ENCODE peak calls at places on chromosome 10, in nine cellular contexts. One of them, this sample, is unnamed.

GRCh38 chr10:95121904-95122303 is 52.6 kb upstream of the CYP2C8 start:
- DNase-seq in HT-29: no peak
- DNase-seq in stimulated activated naive B cell treated with anti-CD40 and anti-IgM and Interleukin-4, amounts not matched to agents 10 μg/mL and 1 μg/mL and 100 μg/mL, for 72 hours: no peak
- DNase-seq in effector CD4-positive, alpha-beta T cell: no peak
- DNase-seq in stimulated activated CD8-positive, alpha-beta memory T cell treated with anti-CD3 and anti-CD28 coated beads, Interleukin-15, amount 100 ng/mL, for 1 hour: no peak
- DNase-seq in AG04449: no peak
- DNase-seq in stimulated activated naive CD8-positive, alpha-beta T cell treated with anti-CD3 and anti-CD28 coated beads, Interleukin-15, Interleukin-2, amounts not matched to agents 100 U/mL and 50 U/mL, for 24 hours: no peak
- DNase-seq in lower lobe of right lung: no peak
- DNase-seq in AG04450: peak
- DNase-seq in this sample: no peak

GRCh38 chr10:13820591-13821377 is 234.0 kb downstream of the PRPF18 start:
- DNase-seq in HT-29: no peak
- DNase-seq in stimulated activated naive B cell treated with anti-CD40 and anti-IgM and Interleukin-4, amounts not matched to agents 10 μg/mL and 1 μg/mL and 100 μg/mL, for 72 hours: no peak
- DNase-seq in effector CD4-positive, alpha-beta T cell: no peak
- DNase-seq in stimulated activated CD8-positive, alpha-beta memory T cell treated with anti-CD3 and anti-CD28 coated beads, Interleukin-15, amount 100 ng/mL, for 1 hour: no peak
- DNase-seq in AG04449: no peak
- DNase-seq in stimulated activated naive CD8-positive, alpha-beta T cell treated with anti-CD3 and anti-CD28 coated beads, Interleukin-15, Interleukin-2, amounts not matched to agents 100 U/mL and 50 U/mL, for 24 hours: no peak
- DNase-seq in lower lobe of right lung: no peak
- DNase-seq in AG04450: no peak
- DNase-seq in this sample: no peak

GRCh38 chr10:21517983-21518628 is 7.4 kb downstream of the SKIDA1 start:
- DNase-seq in HT-29: no peak
- DNase-seq in stimulated activated naive B cell treated with anti-CD40 and anti-IgM and Interleukin-4, amounts not matched to agents 10 μg/mL and 1 μg/mL and 100 μg/mL, for 72 hours: no peak
- DNase-seq in effector CD4-positive, alpha-beta T cell: no peak
- DNase-seq in stimulated activated CD8-positive, alpha-beta memory T cell treated with anti-CD3 and anti-CD28 coated beads, Interleukin-15, amount 100 ng/mL, for 1 hour: no peak
- DNase-seq in AG04449: no peak
- DNase-seq in stimulated activated naive CD8-positive, alpha-beta T cell treated with anti-CD3 and anti-CD28 coated beads, Interleukin-15, Interleukin-2, amounts not matched to agents 100 U/mL and 50 U/mL, for 24 hours: no peak
- DNase-seq in lower lobe of right lung: no peak
- DNase-seq in AG04450: no peak
- DNase-seq in this sample: no peak

GRCh38 chr10:101894266-101894665 is 50.7 kb upstream of the KCNIP2 start:
- DNase-seq in HT-29: no peak
- DNase-seq in stimulated activated naive B cell treated with anti-CD40 and anti-IgM and Interleukin-4, amounts not matched to agents 10 μg/mL and 1 μg/mL and 100 μg/mL, for 72 hours: no peak
- DNase-seq in effector CD4-positive, alpha-beta T cell: no peak
- DNase-seq in stimulated activated CD8-positive, alpha-beta memory T cell treated with anti-CD3 and anti-CD28 coated beads, Interleukin-15, amount 100 ng/mL, for 1 hour: no peak
- DNase-seq in AG04449: no peak
- DNase-seq in stimulated activated naive CD8-positive, alpha-beta T cell treated with anti-CD3 and anti-CD28 coated beads, Interleukin-15, Interleukin-2, amounts not matched to agents 100 U/mL and 50 U/mL, for 24 hours: no peak
- DNase-seq in lower lobe of right lung: no peak
- DNase-seq in AG04450: no peak
- DNase-seq in this sample: no peak

GRCh38 chr10:69466689-69467088 is 15.4 kb downstream of the TSPAN15 start:
- DNase-seq in HT-29: no peak
- DNase-seq in stimulated activated naive B cell treated with anti-CD40 and anti-IgM and Interleukin-4, amounts not matched to agents 10 μg/mL and 1 μg/mL and 100 μg/mL, for 72 hours: no peak
- DNase-seq in effector CD4-positive, alpha-beta T cell: no peak
- DNase-seq in stimulated activated CD8-positive, alpha-beta memory T cell treated with anti-CD3 and anti-CD28 coated beads, Interleukin-15, amount 100 ng/mL, for 1 hour: no peak
- DNase-seq in AG04449: no peak
- DNase-seq in stimulated activated naive CD8-positive, alpha-beta T cell treated with anti-CD3 and anti-CD28 coated beads, Interleukin-15, Interleukin-2, amounts not matched to agents 100 U/mL and 50 U/mL, for 24 hours: no peak
- DNase-seq in lower lobe of right lung: no peak
- DNase-seq in AG04450: no peak
- DNase-seq in this sample: no peak

GRCh38 chr10:28838908-28839307 is 161.6 kb downstream of the BAMBI start:
- DNase-seq in HT-29: no peak
- DNase-seq in stimulated activated naive B cell treated with anti-CD40 and anti-IgM and Interleukin-4, amounts not matched to agents 10 μg/mL and 1 μg/mL and 100 μg/mL, for 72 hours: no peak
- DNase-seq in effector CD4-positive, alpha-beta T cell: no peak
- DNase-seq in stimulated activated CD8-positive, alpha-beta memory T cell treated with anti-CD3 and anti-CD28 coated beads, Interleukin-15, amount 100 ng/mL, for 1 hour: no peak
- DNase-seq in AG04449: no peak
- DNase-seq in stimulated activated naive CD8-positive, alpha-beta T cell treated with anti-CD3 and anti-CD28 coated beads, Interleukin-15, Interleukin-2, amounts not matched to agents 100 U/mL and 50 U/mL, for 24 hours: no peak
- DNase-seq in lower lobe of right lung: no peak
- DNase-seq in AG04450: no peak
- DNase-seq in this sample: no peak

GRCh38 chr10:68184546-68184945 is 47.4 kb downstream of the ATOH7 start:
- DNase-seq in HT-29: no peak
- DNase-seq in stimulated activated naive B cell treated with anti-CD40 and anti-IgM and Interleukin-4, amounts not matched to agents 10 μg/mL and 1 μg/mL and 100 μg/mL, for 72 hours: no peak
- DNase-seq in effector CD4-positive, alpha-beta T cell: no peak
- DNase-seq in stimulated activated CD8-positive, alpha-beta memory T cell treated with anti-CD3 and anti-CD28 coated beads, Interleukin-15, amount 100 ng/mL, for 1 hour: no peak
- DNase-seq in AG04449: no peak
- DNase-seq in stimulated activated naive CD8-positive, alpha-beta T cell treated with anti-CD3 and anti-CD28 coated beads, Interleukin-15, Interleukin-2, amounts not matched to agents 100 U/mL and 50 U/mL, for 24 hours: no peak
- DNase-seq in lower lobe of right lung: no peak
- DNase-seq in AG04450: no peak
- DNase-seq in this sample: no peak

GRCh38 chr10:132502544-132503300 is 34.9 kb upstream of the INPP5A start:
- DNase-seq in HT-29: no peak
- DNase-seq in stimulated activated naive B cell treated with anti-CD40 and anti-IgM and Interleukin-4, amounts not matched to agents 10 μg/mL and 1 μg/mL and 100 μg/mL, for 72 hours: no peak
- DNase-seq in effector CD4-positive, alpha-beta T cell: no peak
- DNase-seq in stimulated activated CD8-positive, alpha-beta memory T cell treated with anti-CD3 and anti-CD28 coated beads, Interleukin-15, amount 100 ng/mL, for 1 hour: no peak
- DNase-seq in AG04449: no peak
- DNase-seq in stimulated activated naive CD8-positive, alpha-beta T cell treated with anti-CD3 and anti-CD28 coated beads, Interleukin-15, Interleukin-2, amounts not matched to agents 100 U/mL and 50 U/mL, for 24 hours: no peak
- DNase-seq in lower lobe of right lung: peak
- DNase-seq in AG04450: no peak
- DNase-seq in this sample: no peak

GRCh38 chr10:2589226-2589625 is 478.1 kb upstream of the PFKP start:
- DNase-seq in HT-29: no peak
- DNase-seq in stimulated activated naive B cell treated with anti-CD40 and anti-IgM and Interleukin-4, amounts not matched to agents 10 μg/mL and 1 μg/mL and 100 μg/mL, for 72 hours: no peak
- DNase-seq in effector CD4-positive, alpha-beta T cell: no peak
- DNase-seq in stimulated activated CD8-positive, alpha-beta memory T cell treated with anti-CD3 and anti-CD28 coated beads, Interleukin-15, amount 100 ng/mL, for 1 hour: no peak
- DNase-seq in AG04449: no peak
- DNase-seq in stimulated activated naive CD8-positive, alpha-beta T cell treated with anti-CD3 and anti-CD28 coated beads, Interleukin-15, Interleukin-2, amounts not matched to agents 100 U/mL and 50 U/mL, for 24 hours: no peak
- DNase-seq in lower lobe of right lung: no peak
- DNase-seq in AG04450: no peak
- DNase-seq in this sample: no peak

GRCh38 chr10:17713133-17713532 is 38.9 kb upstream of the TMEM236 start:
- DNase-seq in HT-29: no peak
- DNase-seq in stimulated activated naive B cell treated with anti-CD40 and anti-IgM and Interleukin-4, amounts not matched to agents 10 μg/mL and 1 μg/mL and 100 μg/mL, for 72 hours: no peak
- DNase-seq in effector CD4-positive, alpha-beta T cell: no peak
- DNase-seq in stimulated activated CD8-positive, alpha-beta memory T cell treated with anti-CD3 and anti-CD28 coated beads, Interleukin-15, amount 100 ng/mL, for 1 hour: no peak
- DNase-seq in AG04449: no peak
- DNase-seq in stimulated activated naive CD8-positive, alpha-beta T cell treated with anti-CD3 and anti-CD28 coated beads, Interleukin-15, Interleukin-2, amounts not matched to agents 100 U/mL and 50 U/mL, for 24 hours: no peak
- DNase-seq in lower lobe of right lung: no peak
- DNase-seq in AG04450: no peak
- DNase-seq in this sample: peak

GRCh38 chr10:19817251-19818046 is 1.2 kb downstream of the PLXDC2 start:
- DNase-seq in HT-29: peak
- DNase-seq in stimulated activated naive B cell treated with anti-CD40 and anti-IgM and Interleukin-4, amounts not matched to agents 10 μg/mL and 1 μg/mL and 100 μg/mL, for 72 hours: no peak
- DNase-seq in effector CD4-positive, alpha-beta T cell: no peak
- DNase-seq in stimulated activated CD8-positive, alpha-beta memory T cell treated with anti-CD3 and anti-CD28 coated beads, Interleukin-15, amount 100 ng/mL, for 1 hour: no peak
- DNase-seq in AG04449: no peak
- DNase-seq in stimulated activated naive CD8-positive, alpha-beta T cell treated with anti-CD3 and anti-CD28 coated beads, Interleukin-15, Interleukin-2, amounts not matched to agents 100 U/mL and 50 U/mL, for 24 hours: no peak
- DNase-seq in lower lobe of right lung: peak
- DNase-seq in AG04450: no peak
- DNase-seq in this sample: no peak

GRCh38 chr10:77563638-77564270 is 73.9 kb downstream of the KCNMA1 start:
- DNase-seq in HT-29: peak
- DNase-seq in stimulated activated naive B cell treated with anti-CD40 and anti-IgM and Interleukin-4, amounts not matched to agents 10 μg/mL and 1 μg/mL and 100 μg/mL, for 72 hours: no peak
- DNase-seq in effector CD4-positive, alpha-beta T cell: no peak
- DNase-seq in stimulated activated CD8-positive, alpha-beta memory T cell treated with anti-CD3 and anti-CD28 coated beads, Interleukin-15, amount 100 ng/mL, for 1 hour: no peak
- DNase-seq in AG04449: no peak
- DNase-seq in stimulated activated naive CD8-positive, alpha-beta T cell treated with anti-CD3 and anti-CD28 coated beads, Interleukin-15, Interleukin-2, amounts not matched to agents 100 U/mL and 50 U/mL, for 24 hours: no peak
- DNase-seq in lower lobe of right lung: no peak
- DNase-seq in AG04450: no peak
- DNase-seq in this sample: no peak

GRCh38 chr10:101043356-101043707 is 12.3 kb downstream of the SFXN3 start:
- DNase-seq in HT-29: no peak
- DNase-seq in stimulated activated naive B cell treated with anti-CD40 and anti-IgM and Interleukin-4, amounts not matched to agents 10 μg/mL and 1 μg/mL and 100 μg/mL, for 72 hours: no peak
- DNase-seq in effector CD4-positive, alpha-beta T cell: no peak
- DNase-seq in stimulated activated CD8-positive, alpha-beta memory T cell treated with anti-CD3 and anti-CD28 coated beads, Interleukin-15, amount 100 ng/mL, for 1 hour: no peak
- DNase-seq in AG04449: no peak
- DNase-seq in stimulated activated naive CD8-positive, alpha-beta T cell treated with anti-CD3 and anti-CD28 coated beads, Interleukin-15, Interleukin-2, amounts not matched to agents 100 U/mL and 50 U/mL, for 24 hours: no peak
- DNase-seq in lower lobe of right lung: no peak
- DNase-seq in AG04450: no peak
- DNase-seq in this sample: no peak

GRCh38 chr10:132996603-132997343 is 54.4 kb upstream of the CFAP46 start:
- DNase-seq in HT-29: no peak
- DNase-seq in stimulated activated naive B cell treated with anti-CD40 and anti-IgM and Interleukin-4, amounts not matched to agents 10 μg/mL and 1 μg/mL and 100 μg/mL, for 72 hours: no peak
- DNase-seq in effector CD4-positive, alpha-beta T cell: no peak
- DNase-seq in stimulated activated CD8-positive, alpha-beta memory T cell treated with anti-CD3 and anti-CD28 coated beads, Interleukin-15, amount 100 ng/mL, for 1 hour: no peak
- DNase-seq in AG04449: no peak
- DNase-seq in stimulated activated naive CD8-positive, alpha-beta T cell treated with anti-CD3 and anti-CD28 coated beads, Interleukin-15, Interleukin-2, amounts not matched to agents 100 U/mL and 50 U/mL, for 24 hours: no peak
- DNase-seq in lower lobe of right lung: no peak
- DNase-seq in AG04450: no peak
- DNase-seq in this sample: no peak

GRCh38 chr10:113087082-113088029 is 137.3 kb downstream of the TCF7L2 start:
- DNase-seq in HT-29: peak
- DNase-seq in stimulated activated naive B cell treated with anti-CD40 and anti-IgM and Interleukin-4, amounts not matched to agents 10 μg/mL and 1 μg/mL and 100 μg/mL, for 72 hours: no peak
- DNase-seq in effector CD4-positive, alpha-beta T cell: no peak
- DNase-seq in stimulated activated CD8-positive, alpha-beta memory T cell treated with anti-CD3 and anti-CD28 coated beads, Interleukin-15, amount 100 ng/mL, for 1 hour: no peak
- DNase-seq in AG04449: peak
- DNase-seq in stimulated activated naive CD8-positive, alpha-beta T cell treated with anti-CD3 and anti-CD28 coated beads, Interleukin-15, Interleukin-2, amounts not matched to agents 100 U/mL and 50 U/mL, for 24 hours: no peak
- DNase-seq in lower lobe of right lung: peak
- DNase-seq in AG04450: peak
- DNase-seq in this sample: peak

GRCh38 chr10:100186813-100187212 is 984 bp upstream of the ERLIN1 start:
- DNase-seq in HT-29: no peak
- DNase-seq in stimulated activated naive B cell treated with anti-CD40 and anti-IgM and Interleukin-4, amounts not matched to agents 10 μg/mL and 1 μg/mL and 100 μg/mL, for 72 hours: no peak
- DNase-seq in effector CD4-positive, alpha-beta T cell: no peak
- DNase-seq in stimulated activated CD8-positive, alpha-beta memory T cell treated with anti-CD3 and anti-CD28 coated beads, Interleukin-15, amount 100 ng/mL, for 1 hour: no peak
- DNase-seq in AG04449: no peak
- DNase-seq in stimulated activated naive CD8-positive, alpha-beta T cell treated with anti-CD3 and anti-CD28 coated beads, Interleukin-15, Interleukin-2, amounts not matched to agents 100 U/mL and 50 U/mL, for 24 hours: peak
- DNase-seq in lower lobe of right lung: no peak
- DNase-seq in AG04450: no peak
- DNase-seq in this sample: no peak

This sample was measured in non-pigmented ciliary epithelial cell.